ENCODE peak calls at places on chromosomes 13 and 19, in eight cellular contexts. A, E, I, G, Q, J, U and T are unnamed samples.

GRCh38 chr19:55088543-55089265 is 13.0 kb downstream of the EPS8L1 start:
- DNase-seq in A (peak; percentile 96), E (peak; percentile 61), I (peak; percentile 58), G (peak; percentile 79), Q (peak; percentile 52), J (peak; percentile 13), U (no peak), T (peak; percentile 75)

GRCh38 chr13:100694722-100695644 is 20.4 kb upstream of the TMTC4 start:
- DNase-seq in A (peak; percentile 72), E (peak; percentile 90), I (no peak), G (peak; percentile 65), Q (peak; percentile 82), J (no peak), U (no peak), T (peak; percentile 75)

GRCh38 chr19:29680447-29680846 is 15.2 kb downstream of the PLEKHF1 start:
- DNase-seq in A (peak; percentile 56), E (peak; percentile 18), I (peak; percentile 92), G (peak; percentile 37), Q (no peak), J (no peak), U (peak; percentile 48), T (peak; percentile 78)

GRCh38 chr13:33140161-33140560 is 123.9 kb downstream of the KL start:
- DNase-seq in A (no peak), E (peak; percentile 14), I (no peak), G (no peak), Q (peak; percentile 42), J (no peak), U (no peak), T (no peak)

GRCh38 chr13:48892311-48892710 is 83.4 kb upstream of the FNDC3A start:
- DNase-seq in A (no peak), E (peak; percentile 76), I (peak; percentile 46), G (peak; percentile 74), Q (peak; percentile 95), J (peak; percentile 29), U (no peak), T (peak; percentile 50)

GRCh38 chr19:18317998-18318800 is 4.7 kb downstream of the LSM4 start:
- DNase-seq in A (no peak), E (no peak), I (peak; percentile 78), G (no peak), Q (no peak), J (no peak), U (no peak), T (no peak)

GRCh38 chr13:30739646-30740642 is 4.6 kb downstream of the ALOX5AP start:
- DNase-seq in A (peak; percentile 53), E (peak; percentile 83), I (peak; percentile 92), G (peak; percentile 71), Q (peak; percentile 94), J (peak; percentile 86), U (no peak), T (peak; percentile 71)

GRCh38 chr19:11096210-11096841 is 7.1 kb downstream of the LDLR start:
- DNase-seq in A (no peak), E (peak; percentile 91), I (peak; percentile 81), G (no peak), Q (peak; percentile 56), J (no peak), U (no peak), T (peak; percentile 90)

GRCh38 chr19:52941941-52942370 is 18.7 kb upstream of the ZNF888 start:
- DNase-seq in A (peak; percentile 81), E (peak; percentile 34), I (peak; percentile 40), G (peak; percentile 10), Q (no peak), J (no peak), U (no peak), T (peak; percentile 49)

GRCh38 chr19:42088471-42089190 is 12.7 kb downstream of the ZNF574 start:
- DNase-seq in A (no peak), E (peak; percentile 82), I (no peak), G (peak; percentile 84), Q (peak; percentile 60), J (peak; percentile 38), U (no peak), T (peak; percentile 73)

GRCh38 chr19:13262450-13262849 is 112.2 kb downstream of the IER2 start:
- DNase-seq in A (peak; percentile 85), E (peak; percentile 62), I (peak; percentile 70), G (peak; percentile 68), Q (peak; percentile 41), J (no peak), U (no peak), T (peak; percentile 33)

GRCh38 chr19:57552432-57552831 is 7.2 kb downstream of the ZNF550 start:
- DNase-seq in A (no peak), E (no peak), I (no peak), G (no peak), Q (no peak), J (no peak), U (no peak), T (no peak)

GRCh38 chr19:46529622-46530451 is 34.2 kb upstream of the PNMA8B start:
- DNase-seq in A (peak; percentile 83), E (peak; percentile 51), I (peak; percentile 75), G (peak; percentile 83), Q (peak; percentile 58), J (no peak), U (peak; percentile 34), T (peak; percentile 68)

GRCh38 chr19:48329167-48329891 is 4.0 kb downstream of the EMP3 start:
- DNase-seq in A (peak; percentile 84), E (peak; percentile 52), I (peak; percentile 71), G (no peak), Q (peak; percentile 66), J (no peak), U (no peak), T (peak; percentile 39)

GRCh38 chr13:112733112-112733511 is 43.3 kb downstream of the ATP11A start:
- DNase-seq in A (no peak), E (no peak), I (no peak), G (no peak), Q (no peak), J (no peak), U (no peak), T (no peak)

GRCh38 chr13:71218960-71219359 is 648.0 kb downstream of the DACH1 start:
- DNase-seq in A (peak; percentile 42), E (no peak), I (no peak), G (no peak), Q (no peak), J (no peak), U (no peak), T (no peak)

GRCh38 chr13:67048793-67049150 is 181.4 kb downstream of the PCDH9 start:
- DNase-seq in A (no peak), E (no peak), I (no peak), G (no peak), Q (peak; percentile 52), J (peak; percentile 43), U (no peak), T (peak; percentile 49)